ENCODE peak calls at places on chromosomes 13 and 19, in six cellular contexts. K, B, J, U, A and L are unnamed samples. For H3K9me3, the result is how much of the 10 kb centered on the place peaks cover.

GRCh38 chr13:40653558-40654318 is 12.7 kb downstream of the FOXO1 start:
- DNase-seq in K (peak), J (no peak), A (no peak), B (no peak), U (no peak), L (no peak)

GRCh38 chr13:19052931-19053330 is 128.7 kb downstream of the TUBA3C start:
- DNase-seq in J (no peak), K (no peak), U (no peak), B (no peak), A (no peak), L (no peak)

GRCh38 chr19:41161903-41162302 is 31.1 kb upstream of the CYP2S1 start:
- DNase-seq in J (no peak), B (no peak), A (no peak), K (no peak), U (no peak), L (no peak)

GRCh38 chr13:44732503-44733098 is 156.5 kb upstream of the TSC22D1 start:
- DNase-seq in A (no peak), B (no peak), U (no peak), K (no peak), J (no peak), L (no peak)

GRCh38 chr13:20728579-20729300 is 25.2 kb downstream of the IL17D start:
- DNase-seq in K (no peak), J (no peak), A (no peak), B (no peak), U (no peak), L (no peak)

GRCh38 chr19:30450945-30451344 is 78.8 kb downstream of the ZNF536 start:
- DNase-seq in A (no peak), K (no peak), B (peak), U (no peak), J (no peak), L (no peak)

GRCh38 chr13:84524586-84524985 is 642.3 kb upstream of the SLITRK1 start:
- DNase-seq in U (no peak), J (no peak), B (no peak), A (no peak), K (no peak), L (no peak)

GRCh38 chr13:94854688-94855087 is 142.3 kb upstream of the SOX21 start:
- DNase-seq in A (no peak), K (peak), U (no peak), B (no peak), J (no peak), L (no peak)

GRCh38 chr13:76472916-76473315 is 413.3 kb downstream of the KCTD12 start:
- DNase-seq in A (no peak), B (no peak), U (no peak), J (no peak), K (no peak), L (no peak)

GRCh38 chr13:109647699-109648098 is 138.7 kb downstream of the IRS2 start:
- DNase-seq in B (no peak), K (no peak), J (no peak), A (no peak), U (no peak), L (no peak)

GRCh38 chr13:84902243-84902642 is 897.0 kb downstream of the SLITRK6 start:
- DNase-seq in U (no peak), K (no peak), A (no peak), B (no peak), J (no peak), L (no peak)

GRCh38 chr13:79519252-79519651 is 38.3 kb downstream of the NDFIP2 start:
- DNase-seq in B (no peak), K (peak), A (no peak), J (no peak), U (no peak), L (no peak)

GRCh38 chr19:16024266-16025107 is 51.8 kb upstream of the TPM4 start:
- DNase-seq in J (no peak), K (no peak), A (no peak), B (no peak), U (no peak), L (no peak)

GRCh38 chr13:77230560-77230959 is 96.3 kb downstream of the MYCBP2 start:
- DNase-seq in A (no peak), U (no peak), J (no peak), B (no peak), K (no peak), L (no peak)

GRCh38 chr13:33180009-33180804 is 105.3 kb downstream of the STARD13 start:
- DNase-seq in U (no peak), J (no peak), B (no peak), A (no peak), K (no peak), L (no peak)

GRCh38 chr19:40923934-40924391 is 41.9 kb upstream of the CYP2A7 start:
- DNase-seq in A (peak), U (no peak), B (no peak), J (no peak), K (no peak), L (no peak)

GRCh38 chr13:52760078-52760477 is 20.5 kb upstream of the CNMD start:
- DNase-seq in B (no peak), U (no peak), K (no peak), J (no peak), A (no peak), L (no peak)

GRCh38 chr13:33285420-33286124 is at the start of gene STARD13:
- DNase-seq in A (peak), U (no peak), B (peak), J (peak), K (peak), L (no peak)

GRCh38 chr13:114283581-114283980 is 2.2 kb downstream of the UPF3A start:
- DNase-seq in K (peak), A (no peak), B (no peak), J (no peak), U (no peak), L (no peak)

GRCh38 chr19:37243206-37243632 is 25.2 kb downstream of the ZNF383 start:
- DNase-seq in B (no peak), J (no peak), U (no peak), K (peak), A (no peak), L (no peak)

GRCh38 chr19:3796358-3796757 is 10.2 kb upstream of the MATK start:
- DNase-seq in J (no peak), U (no peak), B (no peak), K (no peak), A (no peak), L (no peak)

GRCh38 chr13:105090244-105090643 is 1445.2 kb downstream of the EFNB2 start:
- DNase-seq in U (no peak), K (no peak), A (no peak), B (no peak), J (no peak), L (no peak)

GRCh38 chr13:30371649-30372265 is 50.5 kb upstream of the UBE2L5 start:
- DNase-seq in K (peak), B (no peak), J (peak), U (peak), A (no peak), L (no peak)

GRCh38 chr19:5447700-5448311 is 7.4 kb upstream of the ZNRF4 start:
- DNase-seq in K (no peak), J (no peak), B (no peak), A (no peak), U (no peak), L (no peak)

GRCh38 chr13:28792992-28793391 is 27.1 kb upstream of the MTUS2 start:
- DNase-seq in J (no peak), U (no peak), B (no peak), K (peak), A (no peak), L (no peak)

GRCh38 chr13:58960909-58961308 is 1202.8 kb downstream of the DIAPH3 start:
- DNase-seq in A (no peak), J (no peak), U (no peak), B (no peak), K (peak), L (no peak)

GRCh38 chr13:65843314-65843731 is 1386.8 kb downstream of the PCDH9 start:
- DNase-seq in K (no peak), U (no peak), B (no peak), A (peak), J (no peak), L (no peak)

GRCh38 chr13:79659161-79659560 is 178.2 kb downstream of the NDFIP2 start:
- DNase-seq in B (peak), K (peak), A (no peak), J (no peak), U (no peak), L (no peak)

GRCh38 chr13:24254151-24254810 is 55.1 kb upstream of the C1QTNF9 start:
- DNase-seq in A (no peak), U (peak), J (no peak), B (no peak), K (peak), L (peak)

GRCh38 chr13:96768524-96768923 is 225.8 kb downstream of the OXGR1 start:
- DNase-seq in B (no peak), J (no peak), K (peak), A (no peak), U (no peak), L (no peak)

GRCh38 chr13:32408296-32408998 is 19.5 kb downstream of the N4BP2L1 start:
- DNase-seq in J (no peak), K (no peak), A (no peak), U (no peak), B (no peak), L (no peak)

GRCh38 chr13:20505405-20506366 is 20.0 kb downstream of the CRYL1 start:
- DNase-seq in U (no peak), J (no peak), B (no peak), A (no peak), K (no peak), L (no peak)

GRCh38 chr19:48196321-48196761 is 25.9 kb downstream of the ZSWIM9 start:
- DNase-seq in B (no peak), J (no peak), U (no peak), K (no peak), A (no peak), L (no peak)

GRCh38 chr13:98293103-98293502 is 116.0 kb upstream of the RNF113B start:
- DNase-seq in J (peak), U (no peak), B (no peak), A (no peak), K (no peak), L (no peak)

GRCh38 chr13:24670174-24670573 is 10.0 kb upstream of the ATP12A start:
- DNase-seq in A (no peak), J (no peak), U (no peak), B (no peak), K (no peak), L (no peak)

GRCh38 chr13:32228330-32229041 is 86.7 kb downstream of the ZAR1L start:
- DNase-seq in K (peak), U (no peak), B (no peak), A (no peak), J (no peak), L (no peak)

GRCh38 chr19:33377586-33378475 is 4.3 kb downstream of the CEBPG start:
- DNase-seq in B (no peak), A (no peak), U (no peak), K (peak), J (no peak), L (no peak)

GRCh38 chr13:72104656-72105180 is 237.7 kb upstream of the DACH1 start:
- DNase-seq in U (no peak), B (no peak), A (no peak), K (peak), J (no peak), L (no peak)

GRCh38 chr19:33798701-33799111 is 2.0 kb downstream of the KCTD15 start:
- DNase-seq in K (peak), A (no peak), B (no peak), J (no peak), U (no peak), L (no peak)

GRCh38 chr13:113470073-113470472 is 16.8 kb upstream of the ADPRHL1 start:
- DNase-seq in B (no peak), J (no peak), K (no peak), A (no peak), U (no peak), L (no peak)

GRCh38 chr19:52428937-52429336 is at the start of gene ZNF534:
- DNase-seq in B (no peak), J (no peak), U (no peak), K (no peak), A (no peak), L (no peak)
- H3K9me3 ChIP-seq in B (under half), J (under half), U (under half), K (under half), A (under half), L (under half)

GRCh38 chr19:46378268-46378667 is 31.4 kb downstream of the PPP5C start:
- DNase-seq in U (no peak), J (no peak), B (no peak), K (peak), A (no peak), L (no peak)
- H3K9me3 ChIP-seq in U (under half), J (under half), B (under half), K (under half), A (under half), L (under half)

GRCh38 chr19:54145541-54146158 is 8.1 kb downstream of the CNOT3 start:
- DNase-seq in K (no peak), A (no peak), J (no peak), B (no peak), U (no peak), L (no peak)

GRCh38 chr19:54137913-54138776 is 583 bp downstream of the CNOT3 start:
- DNase-seq in B (no peak), A (peak), U (peak), J (peak), K (no peak), L (peak)

GRCh38 chr19:54138777-54139256 is 1.3 kb downstream of the CNOT3 start:
- DNase-seq in J (no peak), B (no peak), K (no peak), U (peak), A (no peak), L (no peak)

GRCh38 chr19:54141356-54141755 is 3.8 kb downstream of the CNOT3 start:
- DNase-seq in A (no peak), U (no peak), K (no peak), B (no peak), J (no peak), L (no peak)

GRCh38 chr19:54142166-54142780 is 4.7 kb downstream of the CNOT3 start:
- DNase-seq in K (no peak), A (no peak), J (no peak), U (no peak), B (no peak), L (no peak)
- H3K9me3 ChIP-seq in K (under half), A (under half), J (under half), U (under half), B (under half), L (under half)

GRCh38 chr13:73140804-73141203 is 82.0 kb downstream of the KLF5 start:
- DNase-seq in A (no peak), B (no peak), J (no peak), U (no peak), K (peak), L (no peak)
- H3K9me3 ChIP-seq in A (under half), B (under half), J (under half), U (under half), K (under half), L (under half)

DNA sequence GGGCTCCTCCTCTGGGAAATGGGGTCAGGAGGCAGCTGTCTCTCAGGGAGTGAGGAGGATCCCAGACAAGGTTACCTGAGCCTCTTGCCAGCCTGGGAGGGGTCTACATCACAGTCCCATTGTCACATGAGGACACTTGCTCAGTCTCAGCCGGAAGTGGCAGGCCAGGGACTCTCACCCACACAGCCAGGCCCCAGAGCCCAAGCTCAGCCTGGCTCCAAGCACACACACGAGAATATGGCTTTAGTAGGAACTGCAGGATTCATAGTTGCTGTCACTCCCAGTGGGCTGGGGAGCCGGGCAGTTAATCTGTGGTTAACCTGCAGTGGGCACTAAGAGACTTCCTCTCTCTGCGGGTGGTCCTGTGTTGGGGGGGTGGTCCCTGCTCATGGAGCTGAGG is 15.8 kb upstream of the RELB start:
- DNase-seq in K (no peak), B (no peak), J (no peak), A (no peak), U (no peak), L (no peak)
- H3K9me3 ChIP-seq in K (under half), B (under half), J (under half), A (under half), U (under half), L (under half)

DNA sequence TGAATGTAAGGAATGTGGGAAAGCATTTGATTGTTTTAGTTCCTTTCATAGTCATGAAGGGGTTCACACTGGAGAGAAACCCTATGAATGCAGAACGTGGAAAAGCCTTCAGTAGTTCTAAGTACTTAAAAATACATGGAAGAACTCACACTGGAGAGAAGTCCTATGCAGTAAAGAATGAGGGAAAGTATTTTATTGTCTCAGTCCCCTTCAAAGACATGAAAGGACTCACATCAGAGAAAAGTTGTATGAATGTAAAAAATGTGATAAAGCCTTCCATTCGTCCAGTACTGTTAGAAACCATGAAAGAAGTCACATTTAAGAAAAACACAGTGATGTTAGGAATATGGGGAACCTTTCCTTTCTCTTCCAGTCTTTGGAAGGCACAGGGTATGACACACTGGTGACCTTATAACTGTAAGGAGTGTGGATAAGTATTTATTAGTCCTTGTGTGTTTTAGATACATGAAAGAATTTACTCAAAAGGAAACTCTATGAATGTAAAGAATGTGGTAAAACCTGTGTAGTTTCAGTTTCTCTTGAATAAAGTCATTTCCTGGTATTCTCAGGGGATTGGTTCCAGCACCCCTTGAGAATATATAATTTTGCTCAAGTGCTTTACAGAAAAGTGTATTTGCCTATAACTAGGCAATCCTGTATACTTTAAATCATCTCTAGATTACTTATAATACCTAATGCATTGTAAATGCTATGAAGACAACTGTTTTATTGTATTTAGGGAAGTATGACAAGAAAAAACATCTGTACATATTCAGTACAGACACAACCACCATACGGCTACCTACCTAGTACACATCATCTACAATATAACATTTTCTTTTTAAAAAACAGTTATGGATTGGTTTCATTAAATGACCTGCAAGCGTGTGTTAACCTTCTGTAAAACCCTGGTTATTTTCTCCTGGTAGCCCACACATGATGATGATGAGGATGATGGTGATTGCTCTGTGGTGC is 52.8 kb downstream of the ZNF823 start:
- DNase-seq in A (no peak), U (no peak), K (no peak), B (no peak), J (no peak), L (no peak)
- H3K9me3 ChIP-seq in A (under half), U (under half), K (half or more), B (under half), J (under half), L (under half)